ENCODE peak calls at places on chromosomes 13 and 19, in five cellular contexts. H, O, I, E and D are unnamed samples.

GRCh38 chr13:47796816-47797215 is 204.3 kb downstream of the SUCLA2 start:
- DNase-seq in H (peak; percentile 7), O (no peak), I (no peak), E (no peak), D (no peak)

GRCh38 chr13:79780240-79780639 is 299.3 kb downstream of the NDFIP2 start:
- DNase-seq in H (no peak), O (no peak), I (no peak), E (no peak), D (no peak)

GRCh38 chr13:81745391-81745790 is 1404.5 kb upstream of the SPRY2 start:
- DNase-seq in H (no peak), O (no peak), I (no peak), E (no peak), D (no peak)

GRCh38 chr19:35828694-35829301 is 16.2 kb upstream of the PRODH2 start:
- DNase-seq in H (peak; percentile 93), O (no peak), I (peak; percentile 59), E (no peak), D (peak; percentile 76)

GRCh38 chr19:50607874-50608785 is 31.6 kb downstream of the SYT3 start:
- DNase-seq in H (peak; percentile 100), O (no peak), I (peak; percentile 99), E (peak; percentile 13), D (peak; percentile 91)

GRCh38 chr19:56091066-56091490 is 30.0 kb downstream of the ZNF787 start:
- DNase-seq in H (no peak), O (no peak), I (peak; percentile 33), E (no peak), D (no peak)

GRCh38 chr13:113598081-113598410 is 13.5 kb downstream of the TFDP1 start:
- DNase-seq in H (no peak), O (no peak), I (no peak), E (no peak), D (no peak)

GRCh38 chr13:110471156-110471832 is 90.2 kb downstream of the RAB20 start:
- DNase-seq in H (no peak), O (no peak), I (no peak), E (no peak), D (no peak)

GRCh38 chr13:40503966-40504591 is 162.4 kb downstream of the FOXO1 start:
- DNase-seq in H (peak; percentile 37), O (no peak), I (peak; percentile 90), E (no peak), D (no peak)

GRCh38 chr13:33441015-33441414 is 155.5 kb upstream of the STARD13 start:
- DNase-seq in H (peak; percentile 67), O (no peak), I (peak; percentile 37), E (peak; percentile 15), D (no peak)

GRCh38 chr13:113664751-113665581 is 2.1 kb upstream of the GRK1 start:
- DNase-seq in H (no peak), O (no peak), I (no peak), E (no peak), D (no peak)

GRCh38 chr13:28983661-28984060 is 163.5 kb downstream of the MTUS2 start:
- DNase-seq in H (no peak), O (no peak), I (no peak), E (no peak), D (no peak)

GRCh38 chr19:34994643-34995471 is 5.3 kb upstream of the GRAMD1A start:
- DNase-seq in H (no peak), O (no peak), I (peak; percentile 94), E (no peak), D (no peak)

GRCh38 chr13:65595881-65596280 is 1634.3 kb downstream of the PCDH9 start:
- DNase-seq in H (no peak), O (no peak), I (no peak), E (no peak), D (no peak)

GRCh38 chr13:65605386-65605785 is 1624.8 kb downstream of the PCDH9 start:
- DNase-seq in H (no peak), O (no peak), I (no peak), E (no peak), D (no peak)

GRCh38 chr13:65597839-65598818 is 1632.0 kb downstream of the PCDH9 start:
- DNase-seq in H (no peak), O (no peak), I (peak; percentile 38), E (no peak), D (no peak)

GRCh38 chr13:65603160-65603559 is 1627.0 kb downstream of the PCDH9 start:
- DNase-seq in H (no peak), O (no peak), I (no peak), E (no peak), D (no peak)

GRCh38 chr13:65600702-65601101 is 1629.4 kb downstream of the PCDH9 start:
- DNase-seq in H (no peak), O (no peak), I (peak; percentile 1), E (no peak), D (no peak)
- TF ChIP-seq REST in H (no peak), O (no peak), I (no peak), E (no peak), D (no peak)

DNA sequence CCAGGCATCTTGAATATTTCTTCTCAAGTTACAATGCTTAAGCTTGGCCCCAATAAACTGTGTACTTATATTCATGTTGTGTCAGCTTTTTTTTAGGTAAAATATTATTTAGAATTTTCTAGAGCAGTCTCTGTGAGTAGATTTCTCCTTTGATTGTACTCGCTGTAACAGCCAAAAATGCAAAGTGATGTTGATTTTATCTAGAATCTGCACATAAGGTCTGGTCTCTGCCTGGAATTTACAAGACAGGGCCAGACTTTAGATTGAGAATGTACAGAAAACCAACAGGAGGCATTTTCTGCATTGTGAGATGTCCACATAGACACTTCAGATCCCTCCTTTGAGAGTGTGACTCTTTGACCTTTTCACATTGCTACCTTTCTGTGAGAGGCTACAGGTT is 43.1 kb upstream of the ZNF681 start:
- DNase-seq in H (no peak), O (no peak), I (no peak), E (no peak), D (no peak)
- TF ChIP-seq REST in H (no peak), O (no peak), I (no peak), E (no peak), D (no peak)

DNA sequence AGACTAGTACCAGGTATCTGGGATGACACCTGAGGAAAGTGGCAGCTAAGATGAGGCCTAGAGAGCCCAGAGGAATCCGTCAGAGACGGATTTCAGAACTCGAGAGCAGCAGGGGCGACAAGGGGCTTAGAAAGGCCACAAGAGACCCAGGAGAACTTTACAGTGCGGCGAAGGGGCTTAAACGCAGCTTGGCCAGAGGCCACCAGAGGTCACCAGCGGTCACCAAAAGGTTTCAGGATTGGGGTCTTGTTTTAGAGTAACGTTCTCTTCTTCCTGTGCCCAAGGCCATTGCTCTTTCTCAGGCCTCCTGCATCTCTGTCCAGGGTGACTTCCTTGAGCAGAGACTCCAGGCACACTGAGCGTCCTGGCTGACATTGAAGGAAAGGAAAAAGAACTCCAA is 2.2 kb downstream of the ZSCAN22 start:
- DNase-seq in H (peak; percentile 83), O (no peak), I (peak; percentile 44), E (no peak), D (peak; percentile 25)
- TF ChIP-seq REST in H (no peak), O (no peak), I (no peak), E (no peak), D (no peak)

GRCh38 chr13:77176350-77176749 is 149.4 kb upstream of the FBXL3 start:
- DNase-seq in H (no peak), O (no peak), I (no peak), E (no peak), D (peak; percentile 4)
- TF ChIP-seq REST in H (no peak), O (no peak), I (no peak), E (no peak), D (no peak)

GRCh38 chr19:38425810-38426466 is at the start of gene RASGRP4:
- DNase-seq in H (peak; percentile 75), O (no peak), I (no peak), E (no peak), D (peak; percentile 77)
- TF ChIP-seq REST in H (no peak), O (no peak), I (no peak), E (no peak), D (no peak)